ENCODE peak calls at places on chromosomes 13 and 19, in ten cellular contexts. S, I, G, F, Z, N, D, M, X and P are unnamed samples.

GRCh38 chr19:37342753-37343152 is 28.1 kb upstream of the ZNF527 start:
- DNase-seq in S (no peak), I (no peak), G (no peak), F (no peak), Z (no peak), N (no peak), D (no peak), M (no peak), X (no peak), P (no peak)

GRCh38 chr13:109680288-109680687 is 106.1 kb downstream of the IRS2 start:
- DNase-seq in S (no peak), I (no peak), G (no peak), F (no peak), Z (no peak), N (no peak), D (no peak), M (no peak), X (no peak), P (no peak)

GRCh38 chr19:16944626-16945363 is 56.0 kb downstream of the F2RL3 start:
- DNase-seq in S (no peak), I (no peak), G (no peak), F (no peak), Z (no peak), N (no peak), D (no peak), M (no peak), X (no peak), P (no peak)

GRCh38 chr13:112761701-112762689 is 72.2 kb downstream of the ATP11A start:
- DNase-seq in S (peak; percentile 80), I (no peak), G (no peak), F (no peak), Z (no peak), N (peak; percentile 51), D (no peak), M (peak; percentile 60), X (no peak), P (no peak)

GRCh38 chr19:1068111-1069001 is 1.4 kb downstream of the ARHGAP45 start:
- DNase-seq in S (no peak), I (no peak), G (no peak), F (peak; percentile 72), Z (peak; percentile 79), N (no peak), D (no peak), M (peak; percentile 21), X (no peak), P (peak; percentile 57)

GRCh38 chr13:38872693-38873092 is 117.9 kb downstream of the STOML3 start:
- DNase-seq in S (peak; percentile 5), I (peak; percentile 36), G (no peak), F (peak; percentile 17), Z (no peak), N (peak; percentile 34), D (no peak), M (peak; percentile 73), X (peak; percentile 68), P (no peak)

GRCh38 chr13:61908906-61909305 is 493.3 kb upstream of the PCDH20 start:
- DNase-seq in S (no peak), I (no peak), G (no peak), F (no peak), Z (no peak), N (no peak), D (no peak), M (no peak), X (no peak), P (no peak)

GRCh38 chr13:89951341-89951740 is 1396.1 kb upstream of the MIR17HG start:
- DNase-seq in S (no peak), I (no peak), G (no peak), F (no peak), Z (no peak), N (no peak), D (no peak), M (no peak), X (peak; percentile 4), P (no peak)

GRCh38 chr13:112074139-112074710 is 7.3 kb downstream of the SOX1 start:
- DNase-seq in S (no peak), I (no peak), G (no peak), F (no peak), Z (no peak), N (no peak), D (no peak), M (no peak), X (no peak), P (no peak)

GRCh38 chr13:114077938-114078335 is 54.5 kb downstream of the RASA3 start:
- DNase-seq in S (peak; percentile 40), I (no peak), G (no peak), F (no peak), Z (no peak), N (no peak), D (no peak), M (no peak), X (peak; percentile 34), P (no peak)

GRCh38 chr19:6020166-6020967 is 42.4 kb upstream of the RANBP3 start:
- DNase-seq in S (no peak), I (no peak), G (no peak), F (no peak), Z (no peak), N (no peak), D (no peak), M (no peak), X (no peak), P (no peak)

GRCh38 chr19:1324792-1325567 is 39.3 kb downstream of the EFNA2 start:
- DNase-seq in S (peak; percentile 61), I (peak; percentile 13), G (no peak), F (peak; percentile 40), Z (no peak), N (peak; percentile 68), D (no peak), M (peak; percentile 47), X (no peak), P (no peak)

GRCh38 chr13:89740994-89741678 is 1606.4 kb upstream of the MIR17HG start:
- DNase-seq in S (no peak), I (no peak), G (no peak), F (no peak), Z (no peak), N (no peak), D (no peak), M (no peak), X (no peak), P (no peak)

GRCh38 chr19:12784394-12784870 is 6.9 kb upstream of the JUNB start:
- DNase-seq in S (peak; percentile 46), I (no peak), G (no peak), F (no peak), Z (peak; percentile 41), N (no peak), D (no peak), M (no peak), X (no peak), P (no peak)

GRCh38 chr19:571127-571974 is 1.0 kb upstream of the BSG start:
- DNase-seq in S (peak; percentile 35), I (no peak), G (no peak), F (peak; percentile 40), Z (no peak), N (peak; percentile 63), D (no peak), M (peak; percentile 38), X (peak; percentile 47), P (no peak)

GRCh38 chr19:52946322-52947310 is 16.1 kb downstream of the ZNF816 start:
- DNase-seq in S (peak; percentile 5), I (no peak), G (no peak), F (no peak), Z (no peak), N (no peak), D (no peak), M (peak; percentile 56), X (peak; percentile 43), P (no peak)

GRCh38 chr13:113049981-113050380 is 55.6 kb upstream of the F7 start:
- DNase-seq in S (no peak), I (no peak), G (no peak), F (no peak), Z (no peak), N (no peak), D (no peak), M (no peak), X (no peak), P (no peak)

GRCh38 chr13:102870677-102871415 is 25.0 kb downstream of the ERCC5 start:
- DNase-seq in S (peak; percentile 65), I (peak; percentile 40), G (no peak), F (peak; percentile 48), Z (peak; percentile 24), N (peak; percentile 16), D (peak; percentile 13), M (peak; percentile 59), X (peak; percentile 62), P (no peak)

GRCh38 chr13:46010148-46010547 is 42.4 kb downstream of the ZC3H13 start:
- DNase-seq in S (no peak), I (no peak), G (no peak), F (no peak), Z (no peak), N (no peak), D (no peak), M (no peak), X (no peak), P (no peak)

GRCh38 chr19:3585301-3586123 is at the start of gene GIPC3:
- DNase-seq in S (no peak), I (no peak), G (no peak), F (no peak), Z (no peak), N (no peak), D (no peak), M (no peak), X (peak; percentile 57), P (no peak)

GRCh38 chr13:98810746-98811145 is 58.3 kb upstream of the SLC15A1 start:
- DNase-seq in S (no peak), I (no peak), G (no peak), F (no peak), Z (no peak), N (no peak), D (no peak), M (no peak), X (no peak), P (no peak)

GRCh38 chr13:94112227-94112626 is 367.3 kb downstream of the DCT start:
- DNase-seq in S (peak; percentile 98), I (no peak), G (no peak), F (no peak), Z (no peak), N (no peak), D (no peak), M (no peak), X (no peak), P (no peak)

GRCh38 chr19:49585023-49585422 is 3.9 kb downstream of the PRRG2 start:
- DNase-seq in S (no peak), I (no peak), G (no peak), F (no peak), Z (no peak), N (no peak), D (no peak), M (no peak), X (peak; percentile 68), P (no peak)

GRCh38 chr19:52198678-52199077 is 8.8 kb downstream of the PPP2R1A start:
- DNase-seq in S (no peak), I (no peak), G (no peak), F (no peak), Z (no peak), N (no peak), D (no peak), M (no peak), X (no peak), P (no peak)

GRCh38 chr19:2326699-2327360 is 1.6 kb downstream of the LSM7 start:
- DNase-seq in S (no peak), I (no peak), G (no peak), F (no peak), Z (no peak), N (no peak), D (no peak), M (no peak), X (no peak), P (no peak)

GRCh38 chr19:47232422-47233211 is 1.6 kb upstream of the BBC3 start:
- DNase-seq in S (peak; percentile 82), I (no peak), G (no peak), F (no peak), Z (no peak), N (no peak), D (no peak), M (peak; percentile 55), X (no peak), P (no peak)

GRCh38 chr19:45442927-45443461 is 19.3 kb upstream of the ERCC1 start:
- DNase-seq in S (peak; percentile 59), I (no peak), G (no peak), F (peak; percentile 42), Z (peak; percentile 56), N (no peak), D (no peak), M (no peak), X (peak; percentile 25), P (peak; percentile 41)

GRCh38 chr19:29677001-29677781 is 11.9 kb downstream of the PLEKHF1 start:
- DNase-seq in S (no peak), I (no peak), G (no peak), F (no peak), Z (no peak), N (no peak), D (no peak), M (no peak), X (no peak), P (no peak)